ENCODE peak calls at places on chromosomes 4 and X, in ten cellular contexts. K is MM.1S, D is hepatocyte, P is ACHN, G is endothelial cell, O is T-helper 2 cell, T is iPS DF 6.9, U is neural progenitor cell, C is HTR-8/SVneo, B is H1. X is an unnamed sample.

GRCh38 chr4:157751631-157752030 is 421.2 kb downstream of the GASK1B start:
- DNase-seq in K (no peak), D (no peak), P (no peak), G (no peak), O (no peak), T (no peak), U (no peak), C (no peak), B (no peak), X (no peak)

GRCh38 chr4:2251073-2251794 is 9.3 kb upstream of the HAUS3 start:
- DNase-seq in K (no peak), D (no peak), P (no peak), G (no peak), O (peak; percentile 3), T (no peak), U (no peak), C (no peak), B (no peak), X (no peak)

GRCh38 chr4:90328558-90328957 is 201.4 kb downstream of the CCSER1 start:
- DNase-seq in K (no peak), D (peak; percentile 14), P (no peak), G (no peak), O (no peak), T (no peak), U (peak; percentile 42), C (peak; percentile 10), B (no peak), X (no peak)

GRCh38 chr4:100504086-100504874 is 13.5 kb downstream of the EMCN start:
- DNase-seq in K (no peak), D (no peak), P (no peak), G (no peak), O (no peak), T (peak; percentile 11), U (no peak), C (no peak), B (peak; percentile 73), X (no peak)

GRCh38 chr4:1177274-1178141 is 5.1 kb upstream of the SPON2 start:
- DNase-seq in K (no peak), D (no peak), P (no peak), G (no peak), O (no peak), T (no peak), U (no peak), C (no peak), B (no peak), X (no peak)

GRCh38 chr4:90403781-90404180 is 276.6 kb downstream of the CCSER1 start:
- DNase-seq in K (no peak), D (no peak), P (no peak), G (no peak), O (no peak), T (no peak), U (no peak), C (no peak), B (no peak), X (peak; percentile 4)

GRCh38 chrX:43958529-43958928 is 14.7 kb downstream of the NDP start:
- DNase-seq in K (peak; percentile 63), D (peak; percentile 72), P (peak; percentile 65), G (peak; percentile 27), O (no peak), T (peak; percentile 43), U (peak; percentile 74), C (peak; percentile 45), B (no peak), X (peak; percentile 43)

GRCh38 chr4:44961001-44961755 is 234.8 kb upstream of the GNPDA2 start:
- DNase-seq in K (no peak), D (no peak), P (no peak), G (no peak), O (no peak), T (no peak), U (no peak), C (no peak), B (no peak), X (no peak)

GRCh38 chrX:150767475-150768131 is 74.4 kb downstream of the MTMR1 start:
- DNase-seq in K (no peak), D (peak; percentile 56), P (no peak), G (no peak), O (no peak), T (no peak), U (no peak), C (peak; percentile 2), B (no peak), X (peak; percentile 69)

GRCh38 chr4:71338846-71339593 is at the start of gene SLC4A4:
- DNase-seq in K (no peak), D (no peak), P (peak; percentile 94), G (no peak), O (no peak), T (no peak), U (no peak), C (no peak), B (no peak), X (peak; percentile 70)

GRCh38 chrX:46837543-46838481 is 969 bp downstream of the RP2 start:
- DNase-seq in K (peak; percentile 40), D (peak; percentile 19), P (peak; percentile 41), G (no peak), O (peak; percentile 33), T (no peak), U (no peak), C (no peak), B (no peak), X (peak; percentile 12)

GRCh38 chrX:2662586-2662985 is 28.5 kb upstream of the CD99 start:
- DNase-seq in K (no peak), D (no peak), P (no peak), G (no peak), O (no peak), T (no peak), U (no peak), C (no peak), B (no peak), X (no peak)

GRCh38 chr4:138576684-138577083 is 334.5 kb upstream of the SLC7A11 start:
- DNase-seq in K (peak; percentile 62), D (peak; percentile 26), P (peak; percentile 33), G (peak; percentile 10), O (no peak), T (peak; percentile 33), U (peak; percentile 65), C (peak; percentile 9), B (no peak), X (no peak)

GRCh38 chr4:105088110-105088879 is 58.4 kb upstream of the TET2 start:
- DNase-seq in K (no peak), D (peak; percentile 24), P (no peak), G (no peak), O (no peak), T (peak; percentile 11), U (peak; percentile 7), C (peak; percentile 31), B (no peak), X (peak; percentile 29)

GRCh38 chrX:103250977-103251376 is 4.0 kb downstream of the TCEAL8 start:
- DNase-seq in K (no peak), D (peak; percentile 29), P (no peak), G (no peak), O (no peak), T (no peak), U (no peak), C (no peak), B (no peak), X (no peak)

GRCh38 chr4:153440475-153440874 is 25.7 kb upstream of the TMEM131L start:
- DNase-seq in K (no peak), D (no peak), P (no peak), G (no peak), O (no peak), T (no peak), U (no peak), C (no peak), B (no peak), X (no peak)